ENCODE peak calls at places on chromosomes 2 and 18, in nine cellular contexts. U, A, W, Q, Z, E, V, B and R are unnamed samples. For H3K36me3, the result is how much of the 10 kb centered on the place peaks cover.

GRCh38 chr2:230908094-230908594 is 16.9 kb downstream of the GPR55 start:
- DNase-seq in V (peak), U (no peak), W (peak), A (no peak), Z (peak), B (no peak), Q (no peak), E (no peak), R (no peak)

GRCh38 chr2:65999103-65999502 is 435.8 kb upstream of the MEIS1 start:
- DNase-seq in B (no peak), Z (no peak), E (no peak), U (no peak), V (no peak), Q (no peak), A (no peak), W (no peak), R (no peak)

GRCh38 chr2:164960159-164960558 is 4.8 kb upstream of the SLC38A11 start:
- DNase-seq in E (no peak), B (no peak), U (no peak), Z (no peak), W (no peak), Q (no peak), V (no peak), A (no peak), R (no peak)

GRCh38 chr18:23619388-23619873 is 33.1 kb upstream of the NPC1 start:
- DNase-seq in E (no peak), V (peak), U (no peak), Q (peak), A (no peak), Z (peak), B (no peak), W (peak), R (no peak)

GRCh38 chr2:152560163-152560562 is 157.1 kb downstream of the PRPF40A start:
- DNase-seq in E (peak), Q (no peak), A (no peak), V (no peak), U (no peak), B (no peak), W (no peak), Z (peak), R (no peak)

GRCh38 chr2:226767056-226767813 is 32.4 kb downstream of the IRS1 start:
- DNase-seq in Q (no peak), W (no peak), U (no peak), A (no peak), E (no peak), B (no peak), V (peak), Z (no peak), R (no peak)

GRCh38 chr2:109094144-109094543 is 34.9 kb upstream of the SH3RF3 start:
- DNase-seq in A (no peak), W (no peak), U (no peak), V (no peak), Q (peak), B (no peak), E (no peak), Z (no peak), R (no peak)

GRCh38 chr2:181955010-181955409 is 30.6 kb upstream of the PPP1R1C start:
- DNase-seq in E (peak), B (no peak), Z (peak), W (no peak), Q (no peak), V (no peak), U (no peak), A (no peak), R (no peak)

GRCh38 chr2:46098606-46099005 is 198.6 kb upstream of the EPAS1 start:
- DNase-seq in B (no peak), E (peak), U (no peak), A (no peak), Z (peak), V (no peak), Q (no peak), W (no peak), R (no peak)

GRCh38 chr18:830315-830901 is 18.4 kb upstream of the YES1 start:
- DNase-seq in A (no peak), Z (peak), U (no peak), Q (peak), B (no peak), E (no peak), V (no peak), W (no peak), R (no peak)

GRCh38 chr18:31685097-31686082 is 1.0 kb upstream of the B4GALT6 start:
- DNase-seq in Q (peak), U (peak), Z (peak), V (peak), B (no peak), W (peak), E (peak), A (peak), R (peak)

GRCh38 chr18:62781893-62782292 is 66.6 kb downstream of the PHLPP1 start:
- DNase-seq in Z (peak), Q (no peak), A (no peak), E (peak), V (no peak), W (no peak), U (no peak), B (no peak), R (no peak)

GRCh38 chr18:35386600-35387366 is 9.6 kb upstream of the ZNF396 start:
- DNase-seq in W (no peak), A (no peak), Q (peak), E (peak), U (peak), Z (peak), V (peak), B (no peak), R (peak)

GRCh38 chr2:125085904-125086303 is 1060.8 kb downstream of the CNTNAP5 start:
- DNase-seq in W (no peak), Q (no peak), U (no peak), V (no peak), A (no peak), B (no peak), Z (no peak), E (no peak), R (no peak)

GRCh38 chr2:85765081-85765731 is 11.4 kb downstream of the ATOH8 start:
- DNase-seq in Z (no peak), E (no peak), V (no peak), U (no peak), B (no peak), A (no peak), W (no peak), Q (peak), R (no peak)

GRCh38 chr2:121303531-121304263 is 18.7 kb upstream of the TFCP2L1 start:
- DNase-seq in A (no peak), B (no peak), Q (no peak), V (peak), Z (no peak), W (no peak), U (peak), E (no peak), R (no peak)

GRCh38 chr2:171225302-171225980 is 64.7 kb upstream of the TLK1 start:
- DNase-seq in Q (peak), B (no peak), E (peak), V (no peak), U (no peak), W (no peak), A (no peak), Z (peak), R (no peak)

GRCh38 chr2:196821195-196821594 is 12.0 kb upstream of the C2orf66 start:
- DNase-seq in A (no peak), W (no peak), B (no peak), U (no peak), V (no peak), E (no peak), Z (peak), Q (no peak), R (no peak)

GRCh38 chr18:44894011-44894410 is 213.3 kb downstream of the SETBP1 start:
- DNase-seq in W (no peak), U (no peak), Z (no peak), Q (no peak), E (peak), A (no peak), V (no peak), B (no peak), R (no peak)

GRCh38 chr2:216994231-216994997 is 134.6 kb upstream of the TNP1 start:
- DNase-seq in W (no peak), A (no peak), V (no peak), Q (no peak), B (no peak), E (no peak), U (no peak), Z (no peak), R (no peak)

GRCh38 chr2:232008907-232009638 is 47.6 kb downstream of the DIS3L2 start:
- DNase-seq in U (no peak), Z (no peak), W (no peak), B (no peak), Q (no peak), E (no peak), V (no peak), A (no peak), R (no peak)

GRCh38 chr18:79604913-79605235 is 74.7 kb upstream of the CTDP1 start:
- DNase-seq in E (no peak), A (peak), W (no peak), U (no peak), Q (no peak), V (no peak), B (no peak), Z (no peak), R (no peak)

GRCh38 chr2:56749152-56749752 is 565.5 kb downstream of the CCDC85A start:
- DNase-seq in Z (peak), Q (peak), W (no peak), U (no peak), E (peak), V (no peak), A (no peak), B (no peak), R (no peak)

GRCh38 chr2:219309278-219309677 is at the start of gene PTPRN:
- DNase-seq in W (no peak), B (no peak), V (no peak), A (no peak), Z (peak), Q (peak), E (no peak), U (no peak), R (no peak)

GRCh38 chr18:37567061-37567993 is 1.7 kb upstream of the CELF4 start:
- DNase-seq in Q (no peak), W (no peak), U (no peak), A (no peak), V (no peak), B (no peak), Z (no peak), E (no peak), R (no peak)

GRCh38 chr2:31246184-31246852 is 12.4 kb downstream of the EHD3 start:
- DNase-seq in E (no peak), B (no peak), V (no peak), Q (no peak), U (no peak), Z (no peak), W (no peak), A (no peak), R (no peak)

GRCh38 chr2:106337963-106338515 is 130.2 kb downstream of the RGPD3 start:
- DNase-seq in B (no peak), Q (no peak), E (no peak), V (no peak), A (no peak), U (no peak), W (no peak), Z (no peak), R (no peak)

GRCh38 chr18:57748770-57749603 is 54.1 kb downstream of the ATP8B1 start:
- DNase-seq in A (no peak), W (no peak), Z (peak), B (no peak), U (no peak), V (peak), E (peak), Q (peak), R (no peak)

GRCh38 chr2:152537252-152537651 is 180.0 kb downstream of the PRPF40A start:
- DNase-seq in Z (peak), U (no peak), A (no peak), V (no peak), B (no peak), Q (no peak), E (no peak), W (no peak), R (no peak)

GRCh38 chr18:58438161-58438983 is 190.5 kb downstream of the ALPK2 start:
- DNase-seq in Q (no peak), B (no peak), V (no peak), E (no peak), Z (peak), W (no peak), U (no peak), A (no peak), R (no peak)

GRCh38 chr2:68839260-68839833 is 31.9 kb downstream of the BMP10 start:
- DNase-seq in A (no peak), B (no peak), W (no peak), Z (no peak), Q (peak), E (peak), U (no peak), V (no peak), R (no peak)

GRCh38 chr2:180559766-180560165 is 420.6 kb upstream of the UBE2E3 start:
- DNase-seq in Q (peak), W (no peak), A (no peak), B (no peak), E (no peak), Z (peak), V (no peak), U (no peak), R (no peak)

GRCh38 chr2:8388779-8389178 is 293.1 kb upstream of the ID2 start:
- DNase-seq in E (no peak), W (no peak), Z (no peak), U (peak), Q (no peak), B (no peak), A (no peak), V (no peak), R (no peak)

GRCh38 chr2:233363744-233364235 is 9.5 kb downstream of the DGKD start:
- DNase-seq in U (no peak), Z (no peak), W (no peak), V (no peak), B (no peak), Q (no peak), E (no peak), A (no peak), R (no peak)

DNA sequence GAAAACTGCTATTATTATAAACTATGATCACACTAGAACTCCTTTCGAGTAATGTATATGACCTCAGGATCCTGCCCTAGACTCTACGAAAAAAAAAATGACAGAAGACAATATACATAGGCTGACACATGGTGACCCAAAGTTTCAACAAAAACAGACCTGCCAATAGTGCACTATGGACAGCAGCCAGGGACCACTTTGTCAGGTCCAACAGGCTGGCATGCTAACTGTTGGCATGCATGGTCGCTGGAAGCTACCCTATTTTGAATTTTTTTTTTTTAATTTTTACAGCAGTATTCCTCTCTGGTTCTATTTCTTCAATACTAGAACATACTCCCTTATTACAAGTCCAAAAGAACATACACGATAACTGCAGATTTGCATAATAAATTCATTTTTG is 38.1 kb downstream of the REV1 start:
- DNase-seq in Q (no peak), E (no peak), V (no peak), W (no peak), A (no peak), B (no peak), Z (no peak), U (no peak), R (peak)
- H3K36me3 ChIP-seq in Q (under half), E (under half), V (half or more), W (under half), A (under half), B (under half), Z (under half), U (under half), R (under half)

DNA sequence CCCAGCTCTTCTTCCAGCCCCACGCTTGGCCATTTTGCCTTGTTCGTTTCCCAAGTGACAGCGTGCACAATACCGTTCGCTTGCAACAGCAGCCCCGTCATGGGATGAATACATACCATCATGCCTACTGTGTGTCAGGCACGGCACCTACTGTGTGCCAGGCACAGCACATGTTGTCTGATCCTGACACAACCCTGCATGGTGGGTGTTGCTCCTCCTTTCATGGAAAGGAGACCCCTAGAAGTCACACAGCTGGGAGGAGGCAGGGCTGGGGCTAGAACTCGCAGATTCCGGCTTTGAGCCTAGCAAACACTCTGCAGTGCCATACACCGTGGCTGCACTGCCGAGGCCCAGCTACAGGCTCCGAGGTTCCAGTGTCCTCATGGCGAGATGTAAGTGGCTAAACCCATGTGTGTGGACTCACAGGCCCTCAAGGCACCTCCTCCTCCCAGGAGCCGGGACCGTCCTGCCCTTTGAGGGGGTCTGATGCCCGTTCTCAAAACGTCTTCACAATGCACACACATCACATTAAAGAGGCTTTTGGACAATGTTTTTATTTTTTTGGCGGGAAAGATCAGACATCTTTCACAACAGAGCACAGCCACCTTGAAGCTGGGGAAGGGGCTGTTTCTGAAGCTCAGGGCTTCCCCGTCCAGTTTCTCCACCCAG is 65.1 kb downstream of the HS1BP3 start:
- DNase-seq in E (no peak), W (peak), Z (no peak), Q (no peak), V (no peak), B (no peak), U (no peak), A (peak), R (no peak)
- H3K27ac ChIP-seq in E (no peak), W (peak), Z (peak), Q (no peak), V (peak), B (no peak), U (no peak), A (peak), R (peak)

DNA sequence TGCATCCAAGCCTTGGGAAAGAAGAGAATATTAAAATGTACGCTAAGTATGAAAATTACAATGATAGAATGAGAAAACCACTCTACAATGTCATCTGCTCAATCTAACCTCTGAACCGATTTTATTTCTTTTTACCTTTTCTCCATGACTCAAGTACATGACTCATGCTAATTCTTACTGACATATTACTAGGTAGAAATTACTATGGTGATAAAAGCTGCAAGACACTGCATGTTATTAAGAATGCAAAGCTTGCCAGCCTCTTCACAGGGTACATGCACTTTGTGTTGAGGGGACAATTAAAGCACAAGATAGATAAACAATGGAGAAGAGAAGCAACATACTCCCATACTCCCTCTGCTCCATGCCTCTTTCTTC is 20.7 kb downstream of the SFT2D3 start:
- DNase-seq in Z (no peak), E (peak), A (no peak), B (no peak), V (no peak), Q (no peak), U (no peak), W (no peak), R (no peak)
- H3K36me3 ChIP-seq in Z (under half), E (under half), A (under half), B (under half), V (half or more), Q (under half), U (under half), W (under half), R (under half)

DNA sequence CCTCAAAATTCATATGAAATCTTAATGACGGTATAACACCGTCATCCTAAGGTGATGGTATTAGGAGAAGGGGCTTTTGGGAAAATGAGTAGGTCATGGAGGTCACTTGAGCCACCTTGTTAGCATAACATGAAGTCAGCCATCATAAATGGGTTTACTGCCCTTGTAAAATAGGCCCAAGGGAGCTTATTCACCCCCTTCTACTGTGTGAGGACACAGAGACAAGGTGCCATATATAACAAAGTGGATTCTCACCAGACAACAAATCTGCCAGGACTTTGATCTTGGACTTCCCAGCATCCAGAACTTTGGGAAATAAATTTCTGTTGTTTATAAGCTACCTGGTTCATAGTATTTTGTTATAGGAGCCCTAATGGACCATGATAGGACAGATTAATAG is 86.5 kb downstream of the SLC66A3 start:
- DNase-seq in E (no peak), W (no peak), Z (no peak), B (no peak), U (no peak), V (no peak), A (no peak), Q (no peak), R (no peak)
- H3K27ac ChIP-seq in E (no peak), W (no peak), Z (no peak), B (no peak), U (no peak), V (no peak), A (no peak), Q (no peak), R (no peak)

DNA sequence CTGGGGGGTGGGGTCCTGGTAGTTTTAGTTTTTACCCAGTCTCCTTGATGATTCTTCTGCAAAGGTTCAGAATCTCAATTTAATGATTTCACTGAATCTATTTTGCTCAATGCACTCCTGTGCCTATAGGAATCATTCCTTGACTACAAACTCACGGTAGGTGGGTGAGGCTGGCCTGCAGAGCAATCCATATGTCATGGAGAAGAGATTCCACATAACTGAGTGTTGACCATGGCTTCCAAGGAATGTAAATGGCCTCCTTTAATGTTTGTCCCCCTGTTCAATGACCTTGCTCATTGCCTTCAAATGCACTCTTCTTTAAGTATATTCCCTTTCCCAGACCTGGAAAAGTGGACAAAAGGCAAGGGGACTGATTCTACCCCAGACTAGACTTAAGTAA is 12.5 kb downstream of the FAP start:
- DNase-seq in V (no peak), A (no peak), W (no peak), B (no peak), Z (no peak), E (no peak), U (no peak), Q (no peak), R (no peak)
- H3K36me3 ChIP-seq in V (under half), A (under half), W (under half), B (under half), Z (under half), E (under half), U (under half), Q (under half), R (under half)

DNA sequence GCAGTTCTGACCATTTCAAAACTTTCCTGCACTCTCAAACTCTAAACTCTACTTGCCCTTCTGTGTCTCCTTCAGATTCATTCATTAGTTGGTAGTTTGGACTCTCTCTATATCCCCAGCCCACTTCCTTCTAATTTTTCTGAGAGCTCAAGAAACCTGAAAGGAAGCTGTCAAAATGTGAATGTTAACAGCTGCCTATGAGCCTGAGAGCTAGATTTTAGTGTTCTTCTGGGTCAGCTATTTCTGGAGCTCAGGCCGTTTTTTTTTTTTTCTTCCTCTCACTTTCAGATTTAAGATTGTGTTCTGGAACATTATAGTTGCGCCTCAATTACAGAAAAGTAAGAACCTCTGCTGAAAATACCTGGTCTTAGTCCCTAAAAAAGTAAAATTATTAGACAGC is 73.1 kb downstream of the RTN4 start:
- DNase-seq in V (no peak), E (no peak), W (no peak), Z (peak), A (no peak), Q (no peak), B (no peak), U (no peak), R (no peak)
- H3K27ac ChIP-seq in V (peak), E (no peak), W (no peak), Z (no peak), A (peak), Q (no peak), B (no peak), U (no peak), R (no peak)

GRCh38 chr2:134406716-134407115 is 152.8 kb downstream of the MGAT5 start:
- DNase-seq in Q (no peak), Z (no peak), A (no peak), B (no peak), U (no peak), V (no peak), E (no peak), W (no peak), R (no peak)
- H3K36me3 ChIP-seq in Q (under half), Z (under half), A (under half), B (under half), U (under half), V (under half), E (under half), W (under half), R (under half)